ENCODE peak calls at places on chromosomes 3 and 15, in four cellular contexts. One of them, this sample, is unnamed.

GRCh38 chr3:64067510-64068346 is 44.4 kb upstream of the PSMD6 start:
- DNase-seq in K562: no peak
- DNase-seq in GM12878: no peak
- DNase-seq in GM12891: no peak
- DNase-seq in this sample: no peak

GRCh38 chr15:47384316-47384715 is 333.0 kb upstream of the SEMA6D start:
- DNase-seq in K562: no peak
- DNase-seq in GM12878: no peak
- DNase-seq in GM12891: no peak
- DNase-seq in this sample: no peak

GRCh38 chr3:13433931-13434330 is 13.8 kb upstream of the NUP210 start:
- DNase-seq in K562: no peak
- DNase-seq in GM12878: no peak
- DNase-seq in GM12891: no peak
- DNase-seq in this sample: no peak

GRCh38 chr15:59420108-59420507 is 17.9 kb upstream of the FAM81A start:
- DNase-seq in K562: no peak
- DNase-seq in GM12878: no peak
- DNase-seq in GM12891: no peak
- DNase-seq in this sample: no peak

GRCh38 chr3:56928379-56929068 is 126.8 kb upstream of the ARHGEF3 start:
- DNase-seq in K562: peak
- DNase-seq in GM12878: no peak
- DNase-seq in GM12891: no peak
- DNase-seq in this sample: no peak

GRCh38 chr3:128878556-128879124 is 780 bp upstream of the ACAD9 start:
- DNase-seq in K562: peak
- DNase-seq in GM12878: peak
- DNase-seq in GM12891: no peak
- DNase-seq in this sample: peak

GRCh38 chr15:37881237-37882013 is 53.0 kb upstream of the TMCO5A start:
- DNase-seq in K562: no peak
- DNase-seq in GM12878: no peak
- DNase-seq in GM12891: no peak
- DNase-seq in this sample: no peak

GRCh38 chr3:24400015-24400414 is 94.6 kb downstream of the THRB start:
- DNase-seq in K562: no peak
- DNase-seq in GM12878: no peak
- DNase-seq in GM12891: no peak
- DNase-seq in this sample: no peak

GRCh38 chr15:45689616-45690015 is 54.8 kb downstream of the SQOR start:
- DNase-seq in K562: no peak
- DNase-seq in GM12878: no peak
- DNase-seq in GM12891: no peak
- DNase-seq in this sample: no peak

GRCh38 chr3:78101363-78101762 is 1061.5 kb downstream of the ROBO2 start:
- DNase-seq in K562: no peak
- DNase-seq in GM12878: no peak
- DNase-seq in GM12891: no peak
- DNase-seq in this sample: no peak

GRCh38 chr15:68843425-68844311 is 23.0 kb upstream of the ANP32A start:
- DNase-seq in K562: no peak
- DNase-seq in GM12878: no peak
- DNase-seq in GM12891: no peak
- DNase-seq in this sample: no peak

GRCh38 chr15:62799919-62800318 is 242.6 kb upstream of the TPM1 start:
- DNase-seq in K562: no peak
- DNase-seq in GM12878: no peak
- DNase-seq in GM12891: no peak
- DNase-seq in this sample: no peak

GRCh38 chr15:66866651-66867050 is 164.6 kb downstream of the SMAD6 start:
- DNase-seq in K562: no peak
- DNase-seq in GM12878: no peak
- DNase-seq in GM12891: no peak
- DNase-seq in this sample: no peak

GRCh38 chr3:177230641-177231040 is 33.4 kb upstream of the TBL1XR1 start:
- DNase-seq in K562: no peak
- DNase-seq in GM12878: no peak
- DNase-seq in GM12891: no peak
- DNase-seq in this sample: no peak

GRCh38 chr3:46675843-46676567 is 17.5 kb downstream of the ALS2CL start:
- DNase-seq in K562: no peak
- DNase-seq in GM12878: no peak
- DNase-seq in GM12891: no peak
- DNase-seq in this sample: no peak

GRCh38 chr3:27802849-27803248 is 80.7 kb upstream of the EOMES start:
- DNase-seq in K562: no peak
- DNase-seq in GM12878: no peak
- DNase-seq in GM12891: no peak
- DNase-seq in this sample: no peak

GRCh38 chr15:61724276-61724939 is 335.8 kb downstream of the VPS13C start:
- DNase-seq in K562: no peak
- DNase-seq in GM12878: no peak
- DNase-seq in GM12891: no peak
- DNase-seq in this sample: no peak

GRCh38 chr15:56739964-56740640 is 6.8 kb upstream of the ZNF280D start:
- DNase-seq in K562: peak
- DNase-seq in GM12878: no peak
- DNase-seq in GM12891: no peak
- DNase-seq in this sample: peak

GRCh38 chr3:129412542-129413198 is 15.8 kb downstream of the EFCAB12 start:
- DNase-seq in K562: no peak
- DNase-seq in GM12878: no peak
- DNase-seq in GM12891: no peak
- DNase-seq in this sample: no peak

GRCh38 chr3:16770021-16770420 is 114.7 kb upstream of the PLCL2 start:
- DNase-seq in K562: no peak
- DNase-seq in GM12878: no peak
- DNase-seq in GM12891: no peak
- DNase-seq in this sample: no peak

GRCh38 chr3:151384741-151385174 is at the start of gene P2RY12:
- DNase-seq in K562: no peak
- DNase-seq in GM12878: peak
- DNase-seq in GM12891: no peak
- DNase-seq in this sample: no peak

GRCh38 chr3:49552087-49552486 is 2.2 kb upstream of the BSN start:
- DNase-seq in K562: no peak
- DNase-seq in GM12878: no peak
- DNase-seq in GM12891: no peak
- DNase-seq in this sample: no peak

GRCh38 chr3:61637088-61638051 is 76.0 kb downstream of the PTPRG start:
- DNase-seq in K562: no peak
- DNase-seq in GM12878: peak
- DNase-seq in GM12891: peak
- DNase-seq in this sample: no peak

GRCh38 chr3:174620138-174620537 is 239.0 kb upstream of the NAALADL2 start:
- DNase-seq in K562: no peak
- DNase-seq in GM12878: no peak
- DNase-seq in GM12891: no peak
- DNase-seq in this sample: no peak

GRCh38 chr3:9420850-9421549 is 23.6 kb downstream of the SETD5 start:
- DNase-seq in K562: no peak
- DNase-seq in GM12878: no peak
- DNase-seq in GM12891: no peak
- DNase-seq in this sample: no peak

GRCh38 chr3:52530918-52531635 is 2.6 kb downstream of the NT5DC2 start:
- DNase-seq in K562: no peak
- DNase-seq in GM12878: no peak
- DNase-seq in GM12891: no peak
- DNase-seq in this sample: no peak

GRCh38 chr3:30354972-30355371 is 251.4 kb upstream of the TGFBR2 start:
- DNase-seq in K562: no peak
- DNase-seq in GM12878: no peak
- DNase-seq in GM12891: no peak
- DNase-seq in this sample: no peak

GRCh38 chr3:71504250-71505036 is 79.1 kb downstream of the FOXP1 start:
- DNase-seq in K562: peak
- DNase-seq in GM12878: no peak
- DNase-seq in GM12891: no peak
- DNase-seq in this sample: no peak

GRCh38 chr15:49847436-49847835 is 226.6 kb downstream of the DTWD1 start:
- DNase-seq in K562: no peak
- DNase-seq in GM12878: no peak
- DNase-seq in GM12891: no peak
- DNase-seq in this sample: no peak

GRCh38 chr15:80503319-80503952 is 99.3 kb downstream of the ARNT2 start:
- DNase-seq in K562: no peak
- DNase-seq in GM12878: no peak
- DNase-seq in GM12891: no peak
- DNase-seq in this sample: no peak

DNA sequence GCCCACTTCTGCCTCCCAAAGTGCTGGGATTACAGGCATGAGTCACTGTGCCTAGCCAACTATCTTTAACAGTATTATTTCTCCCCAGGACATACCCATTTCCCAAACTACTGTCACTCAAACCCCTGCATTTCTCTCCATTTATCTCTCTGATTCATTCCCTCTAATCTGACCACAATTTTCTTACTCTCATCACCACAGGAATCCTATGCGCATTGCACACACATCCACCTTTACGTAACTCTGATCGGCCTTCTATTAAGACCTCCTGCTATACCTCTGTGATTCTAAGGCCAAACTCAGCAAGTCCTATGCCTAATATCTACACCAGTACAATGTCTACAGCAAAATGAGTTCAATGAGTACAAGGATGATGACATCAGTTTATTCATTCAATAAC is 235.0 kb downstream of the ULK4 start:
- DNase-seq in K562: no peak
- DNase-seq in GM12878: no peak
- DNase-seq in GM12891: no peak
- DNase-seq in this sample: no peak
- TF ChIP-seq SPI1 in K562: no peak
- TF ChIP-seq SPI1 in GM12878: no peak
- TF ChIP-seq SPI1 in GM12891: no peak
- TF ChIP-seq SPI1 in this sample: no peak

DNA sequence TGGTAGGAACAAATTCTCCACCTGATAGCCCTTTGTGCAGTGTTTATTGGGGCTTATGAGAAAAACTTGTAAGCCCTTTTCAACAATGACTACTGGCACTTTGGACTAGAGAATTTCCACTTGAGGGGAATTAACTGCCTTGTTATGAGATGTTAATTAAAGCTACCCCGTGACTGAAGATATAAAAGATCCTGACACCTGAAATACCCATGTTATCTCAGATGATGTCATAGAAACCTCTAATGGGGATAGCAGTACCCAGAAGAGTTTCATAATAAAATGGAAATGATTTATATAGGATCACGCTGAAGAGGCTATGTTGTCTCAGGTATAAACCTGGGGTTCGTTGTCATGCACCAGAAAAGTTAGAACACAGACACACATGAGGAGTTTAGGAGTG is 14.5 kb upstream of the STAC start:
- DNase-seq in K562: no peak
- DNase-seq in GM12878: no peak
- DNase-seq in GM12891: no peak
- DNase-seq in this sample: no peak
- TF ChIP-seq SPI1 in K562: no peak
- TF ChIP-seq SPI1 in GM12878: no peak
- TF ChIP-seq SPI1 in GM12891: no peak
- TF ChIP-seq SPI1 in this sample: no peak

GRCh38 chr3:134038071-134038491 is 8.4 kb upstream of the SLCO2A1 start:
- DNase-seq in K562: no peak
- DNase-seq in GM12878: no peak
- DNase-seq in GM12891: no peak
- DNase-seq in this sample: no peak

GRCh38 chr3:134037168-134037567 is 7.4 kb upstream of the SLCO2A1 start:
- DNase-seq in K562: no peak
- DNase-seq in GM12878: no peak
- DNase-seq in GM12891: no peak
- DNase-seq in this sample: no peak

GRCh38 chr3:134039161-134039862 is 9.6 kb upstream of the SLCO2A1 start:
- DNase-seq in K562: peak
- DNase-seq in GM12878: no peak
- DNase-seq in GM12891: no peak
- DNase-seq in this sample: no peak

GRCh38 chr3:134038716-134039115 is 9.0 kb upstream of the SLCO2A1 start:
- DNase-seq in K562: no peak
- DNase-seq in GM12878: no peak
- DNase-seq in GM12891: no peak
- DNase-seq in this sample: no peak

GRCh38 chr3:134040066-134040465 is 10.3 kb upstream of the SLCO2A1 start:
- DNase-seq in K562: no peak
- DNase-seq in GM12878: no peak
- DNase-seq in GM12891: no peak
- DNase-seq in this sample: no peak
- TF ChIP-seq SPI1 in K562: no peak
- TF ChIP-seq SPI1 in GM12878: no peak
- TF ChIP-seq SPI1 in GM12891: no peak
- TF ChIP-seq SPI1 in this sample: no peak

DNA sequence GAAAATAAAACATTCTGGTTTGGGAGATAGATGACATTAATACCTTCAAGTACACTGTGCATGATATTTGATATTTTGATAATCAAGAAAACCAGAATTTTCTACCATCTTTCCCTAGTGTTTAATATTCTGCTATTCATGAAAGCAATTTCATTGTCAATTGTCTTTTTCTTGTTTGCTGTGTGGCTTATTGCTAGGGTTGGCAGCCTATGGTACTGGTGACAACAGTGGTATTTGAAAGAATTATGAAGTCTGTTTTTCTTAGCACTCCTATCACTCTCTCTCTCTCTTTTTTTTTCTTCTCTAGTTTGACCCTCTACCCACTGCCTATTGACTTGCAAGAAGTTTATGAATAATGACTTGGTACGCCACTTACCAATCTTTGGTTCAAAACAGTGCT is 15.4 kb downstream of the RNF13 start:
- DNase-seq in K562: no peak
- DNase-seq in GM12878: no peak
- DNase-seq in GM12891: no peak
- DNase-seq in this sample: no peak
- TF ChIP-seq SPI1 in K562: no peak
- TF ChIP-seq SPI1 in GM12878: no peak
- TF ChIP-seq SPI1 in GM12891: no peak
- TF ChIP-seq SPI1 in this sample: no peak

GRCh38 chr15:100722551-100723322 is 120.3 kb downstream of the ASB7 start:
- DNase-seq in K562: no peak
- DNase-seq in GM12878: no peak
- DNase-seq in GM12891: no peak
- DNase-seq in this sample: no peak
- TF ChIP-seq SPI1 in K562: no peak
- TF ChIP-seq SPI1 in GM12878: no peak
- TF ChIP-seq SPI1 in GM12891: no peak
- TF ChIP-seq SPI1 in this sample: no peak

DNA sequence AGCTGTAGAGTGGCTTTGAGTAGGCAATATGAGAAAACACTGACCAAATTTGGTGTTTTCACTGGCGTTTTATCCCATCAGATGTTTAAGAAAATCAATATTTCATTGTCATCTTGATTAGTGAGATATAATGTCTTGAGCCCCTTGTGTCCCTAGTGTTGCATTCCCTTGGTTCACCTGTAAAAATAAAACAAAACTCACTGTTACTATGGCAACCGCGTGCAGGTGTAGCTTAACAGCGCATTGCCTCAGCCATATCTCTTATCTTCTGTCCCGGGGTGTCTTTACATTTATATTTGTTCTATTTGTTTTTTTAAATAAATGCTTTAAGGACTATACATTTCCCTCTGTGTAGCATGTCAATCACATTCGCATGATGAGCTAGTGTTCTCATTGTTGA is 551.6 kb downstream of the ZIC1 start:
- DNase-seq in K562: no peak
- DNase-seq in GM12878: no peak
- DNase-seq in GM12891: no peak
- DNase-seq in this sample: no peak
- TF ChIP-seq SPI1 in K562: no peak
- TF ChIP-seq SPI1 in GM12878: no peak
- TF ChIP-seq SPI1 in GM12891: no peak
- TF ChIP-seq SPI1 in this sample: no peak

GRCh38 chr3:127768346-127769008 is 53.8 kb downstream of the MGLL start:
- DNase-seq in K562: no peak
- DNase-seq in GM12878: no peak
- DNase-seq in GM12891: no peak
- DNase-seq in this sample: no peak
- TF ChIP-seq SPI1 in K562: no peak
- TF ChIP-seq SPI1 in GM12878: no peak
- TF ChIP-seq SPI1 in GM12891: no peak
- TF ChIP-seq SPI1 in this sample: no peak